ENCODE peak calls at places on chromosomes 5 and 9, in nine cellular contexts. Q is HepG2; X is kidney; N is epithelial cell of esophagus; M is BJ; P is right lobe of liver; Z is kidney epithelial cell; J is CD4-positive, CD25-positive, alpha-beta regulatory T cell; Y is mesenchymal stem cell. R is an unnamed sample.

GRCh38 chr9:73531658-73532057 is 380.0 kb downstream of the ANXA1 start:
- DNase-seq in Q (no peak), X (no peak), N (no peak), M (no peak), P (no peak), Z (no peak), J (no peak), Y (no peak), R (no peak)

GRCh38 chr5:125609011-125609410 is 814.2 kb upstream of the GRAMD2B start:
- DNase-seq in Q (no peak), X (no peak), N (no peak), M (no peak), P (no peak), Z (no peak), J (no peak), Y (no peak), R (no peak)

GRCh38 chr9:136231478-136232297 is 13.9 kb downstream of the QSOX2 start:
- DNase-seq in Q (no peak), X (no peak), N (no peak), M (no peak), P (no peak), Z (no peak), J (peak), Y (no peak), R (no peak)

GRCh38 chr9:129458155-129458661 is 162.7 kb downstream of the C9orf50 start:
- DNase-seq in Q (peak), X (peak), N (no peak), M (no peak), P (peak), Z (no peak), J (no peak), Y (peak), R (no peak)

GRCh38 chr9:132141948-132142594 is 19.8 kb upstream of the NTNG2 start:
- DNase-seq in Q (no peak), X (no peak), N (peak), M (no peak), P (no peak), Z (no peak), J (no peak), Y (peak), R (no peak)

GRCh38 chr5:128413356-128413755 is 124.7 kb downstream of the FBN2 start:
- DNase-seq in Q (no peak), X (no peak), N (no peak), M (no peak), P (no peak), Z (no peak), J (no peak), Y (no peak), R (no peak)

GRCh38 chr5:50672663-50673062 is 6.2 kb downstream of the PARP8 start:
- DNase-seq in Q (no peak), X (no peak), N (no peak), M (no peak), P (no peak), Z (no peak), J (no peak), Y (no peak), R (no peak)

GRCh38 chr9:106859957-106860715 is 2.8 kb upstream of the ZNF462 start:
- DNase-seq in Q (no peak), X (peak), N (peak), M (no peak), P (peak), Z (no peak), J (no peak), Y (peak), R (no peak)

GRCh38 chr5:55509768-55510522 is 24.8 kb downstream of the PLPP1 start:
- DNase-seq in Q (peak), X (no peak), N (peak), M (no peak), P (no peak), Z (no peak), J (no peak), Y (no peak), R (peak)

GRCh38 chr5:19322716-19323485 is 665.1 kb downstream of the CDH18 start:
- DNase-seq in Q (no peak), X (no peak), N (peak), M (no peak), P (no peak), Z (peak), J (no peak), Y (peak), R (peak)

GRCh38 chr9:87464992-87465378 is 32.7 kb upstream of the DAPK1 start:
- DNase-seq in Q (no peak), X (no peak), N (no peak), M (no peak), P (no peak), Z (no peak), J (no peak), Y (no peak), R (no peak)

GRCh38 chr5:89268460-89268859 is 385.5 kb upstream of the MEF2C start:
- DNase-seq in Q (no peak), X (no peak), N (peak), M (no peak), P (no peak), Z (no peak), J (no peak), Y (no peak), R (no peak)

GRCh38 chr9:112142420-112142819 is 32.7 kb downstream of the SUSD1 start:
- DNase-seq in Q (no peak), X (no peak), N (no peak), M (no peak), P (no peak), Z (no peak), J (no peak), Y (no peak), R (no peak)

GRCh38 chr9:110370316-110370715 is 32.7 kb upstream of the TXNDC8 start:
- DNase-seq in Q (no peak), X (no peak), N (peak), M (no peak), P (no peak), Z (no peak), J (no peak), Y (peak), R (peak)

GRCh38 chr9:36559036-36559695 is 13.5 kb upstream of the MELK start:
- DNase-seq in Q (no peak), X (no peak), N (peak), M (no peak), P (no peak), Z (no peak), J (no peak), Y (peak), R (no peak)

GRCh38 chr5:126867237-126867636 is 90.3 kb downstream of the LMNB1 start:
- DNase-seq in Q (no peak), X (no peak), N (no peak), M (no peak), P (no peak), Z (no peak), J (no peak), Y (no peak), R (no peak)

GRCh38 chr5:36575367-36575781 is 31.0 kb upstream of the SLC1A3 start:
- DNase-seq in Q (no peak), X (no peak), N (peak), M (no peak), P (no peak), Z (peak), J (no peak), Y (no peak), R (peak)

GRCh38 chr5:130055572-130055971 is 151.3 kb downstream of the CHSY3 start:
- DNase-seq in Q (no peak), X (no peak), N (no peak), M (no peak), P (no peak), Z (no peak), J (no peak), Y (no peak), R (no peak)

GRCh38 chr5:102152906-102153787 is 142.9 kb downstream of the SLCO4C1 start:
- DNase-seq in Q (peak), X (no peak), N (peak), M (no peak), P (no peak), Z (peak), J (peak), Y (peak), R (no peak)

GRCh38 chr5:91016954-91017690 is 366.0 kb downstream of the ARRDC3 start:
- DNase-seq in Q (no peak), X (no peak), N (peak), M (no peak), P (no peak), Z (no peak), J (no peak), Y (peak), R (peak)

GRCh38 chr5:37774912-37775483 is 64.8 kb downstream of the GDNF start:
- DNase-seq in Q (peak), X (no peak), N (peak), M (no peak), P (no peak), Z (no peak), J (no peak), Y (peak), R (no peak)

GRCh38 chr9:129289883-129290282 is 111.8 kb upstream of the IER5L start:
- DNase-seq in Q (no peak), X (peak), N (no peak), M (no peak), P (peak), Z (no peak), J (no peak), Y (no peak), R (no peak)

GRCh38 chr5:128109766-128110165 is 26.2 kb downstream of the SLC12A2 start:
- DNase-seq in Q (no peak), X (no peak), N (no peak), M (no peak), P (no peak), Z (no peak), J (no peak), Y (no peak), R (no peak)

GRCh38 chr5:163354685-163355084 is 82.7 kb upstream of the CCNG1 start:
- DNase-seq in Q (no peak), X (no peak), N (no peak), M (no peak), P (no peak), Z (no peak), J (no peak), Y (no peak), R (no peak)

GRCh38 chr9:121786998-121787422 is 135.6 kb downstream of the DAB2IP start:
- DNase-seq in Q (no peak), X (no peak), N (no peak), M (no peak), P (no peak), Z (no peak), J (no peak), Y (no peak), R (no peak)

GRCh38 chr5:96344678-96345612 is 88.1 kb downstream of the PCSK1 start:
- DNase-seq in Q (peak), X (no peak), N (peak), M (no peak), P (no peak), Z (peak), J (peak), Y (peak), R (peak)

GRCh38 chr5:170070556-170071412 is 34.9 kb upstream of the FOXI1 start:
- DNase-seq in Q (no peak), X (peak), N (peak), M (no peak), P (peak), Z (no peak), J (no peak), Y (peak), R (peak)

GRCh38 chr5:116495786-116496185 is 78.8 kb downstream of the SEMA6A start:
- DNase-seq in Q (no peak), X (no peak), N (no peak), M (no peak), P (no peak), Z (no peak), J (no peak), Y (no peak), R (no peak)

GRCh38 chr5:1167361-1167727 is 34.1 kb upstream of the SLC6A19 start:
- DNase-seq in Q (no peak), X (no peak), N (no peak), M (no peak), P (no peak), Z (no peak), J (no peak), Y (no peak), R (no peak)

GRCh38 chr5:1169608-1170115 is 31.7 kb upstream of the SLC6A19 start:
- DNase-seq in Q (no peak), X (peak), N (no peak), M (no peak), P (no peak), Z (no peak), J (no peak), Y (no peak), R (no peak)

GRCh38 chr5:1166370-1166769 is 35.0 kb upstream of the SLC6A19 start:
- DNase-seq in Q (no peak), X (no peak), N (no peak), M (no peak), P (no peak), Z (no peak), J (no peak), Y (no peak), R (no peak)

GRCh38 chr5:1168751-1169607 is 32.4 kb upstream of the SLC6A19 start:
- DNase-seq in Q (no peak), X (no peak), N (no peak), M (no peak), P (no peak), Z (no peak), J (no peak), Y (no peak), R (no peak)

DNA sequence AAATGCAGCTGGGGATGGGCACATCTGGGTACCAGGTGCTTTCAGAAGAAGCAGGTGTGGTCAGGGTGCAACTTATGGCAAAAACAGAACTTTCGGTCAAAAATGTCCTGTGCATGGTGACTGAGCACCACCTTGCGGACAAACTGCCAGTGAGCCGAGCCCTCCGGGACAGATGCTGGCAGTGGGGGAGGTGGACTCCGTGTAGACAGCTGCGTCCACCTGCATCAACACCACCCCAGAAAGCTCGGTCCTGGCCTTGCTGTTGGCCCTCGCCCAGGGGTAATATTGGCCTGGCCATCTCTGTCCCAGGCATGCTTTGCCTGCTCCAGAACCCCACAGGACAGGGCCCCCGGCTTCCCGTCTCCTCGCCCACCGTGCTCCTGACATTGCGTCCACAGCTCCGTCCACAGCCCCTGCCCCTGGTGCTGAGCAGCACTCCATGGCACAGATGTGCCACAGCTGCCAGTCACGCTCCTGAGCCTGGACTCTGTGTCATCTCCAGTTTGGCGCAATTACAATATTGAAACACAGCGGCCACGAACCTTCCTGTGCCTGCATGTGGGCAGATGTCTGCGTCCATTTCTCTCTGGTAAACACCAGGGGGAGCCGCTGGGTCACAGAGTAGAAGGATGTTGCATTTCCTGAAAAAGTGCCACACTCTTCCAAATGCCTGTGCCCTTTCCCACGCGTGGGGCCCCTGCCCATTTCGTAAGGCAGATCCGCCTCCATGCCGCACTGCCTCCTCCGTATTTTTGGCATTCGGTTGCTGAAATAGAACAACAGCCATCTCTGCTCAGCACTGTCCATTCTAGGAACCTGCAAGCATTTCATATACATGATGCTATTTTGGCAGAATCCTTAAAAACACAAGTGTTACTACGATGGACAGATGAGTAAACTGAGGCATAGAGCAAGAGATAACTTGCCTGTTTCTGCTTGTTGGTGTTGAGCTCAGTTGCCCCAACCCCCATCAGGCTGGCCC is 33.4 kb upstream of the SLC6A19 start:
- DNase-seq in Q (peak), X (no peak), N (peak), M (peak), P (peak), Z (peak), J (peak), Y (peak), R (peak)
- H3K4me3 ChIP-seq in Q (peak), X (peak), N (no peak), M (no peak), P (no peak), Z (no peak), J (no peak), Y (no peak), R (peak)

GRCh38 chr5:68220914-68221313 is 5.4 kb downstream of the PIK3R1 start:
- DNase-seq in Q (no peak), X (no peak), N (no peak), M (no peak), P (no peak), Z (no peak), J (no peak), Y (no peak), R (no peak)

GRCh38 chr5:68222824-68223354 is 7.3 kb downstream of the PIK3R1 start:
- DNase-seq in Q (no peak), X (no peak), N (no peak), M (no peak), P (no peak), Z (no peak), J (no peak), Y (no peak), R (no peak)

GRCh38 chr5:68221488-68221887 is 5.9 kb downstream of the PIK3R1 start:
- DNase-seq in Q (no peak), X (no peak), N (no peak), M (no peak), P (no peak), Z (no peak), J (no peak), Y (no peak), R (no peak)

GRCh38 chr5:68222310-68222709 is 6.8 kb downstream of the PIK3R1 start:
- DNase-seq in Q (no peak), X (no peak), N (no peak), M (no peak), P (peak), Z (no peak), J (no peak), Y (no peak), R (no peak)

GRCh38 chr5:68220260-68220659 is 4.7 kb downstream of the PIK3R1 start:
- DNase-seq in Q (no peak), X (no peak), N (no peak), M (no peak), P (no peak), Z (no peak), J (no peak), Y (no peak), R (no peak)
- H3K4me3 ChIP-seq in Q (no peak), X (no peak), N (no peak), M (no peak), P (no peak), Z (no peak), J (no peak), Y (no peak), R (no peak)

GRCh38 chr5:72954389-72954788 is 1.5 kb upstream of the FCHO2 start:
- DNase-seq in Q (no peak), X (no peak), N (no peak), M (no peak), P (no peak), Z (no peak), J (no peak), Y (no peak), R (no peak)
- H3K4me3 ChIP-seq in Q (no peak), X (peak), N (no peak), M (no peak), P (no peak), Z (no peak), J (no peak), Y (no peak), R (no peak)

GRCh38 chr5:119274767-119275130 is 81.1 kb upstream of the TNFAIP8 start:
- DNase-seq in Q (no peak), X (no peak), N (peak), M (peak), P (no peak), Z (peak), J (no peak), Y (peak), R (peak)
- H3K4me3 ChIP-seq in Q (no peak), X (no peak), N (no peak), M (no peak), P (no peak), Z (no peak), J (peak), Y (no peak), R (no peak)

GRCh38 chr5:1517838-1518237 is 5.9 kb downstream of the LPCAT1 start:
- DNase-seq in Q (no peak), X (peak), N (no peak), M (no peak), P (peak), Z (no peak), J (no peak), Y (no peak), R (no peak)
- H3K4me3 ChIP-seq in Q (no peak), X (no peak), N (no peak), M (no peak), P (no peak), Z (no peak), J (no peak), Y (no peak), R (no peak)

GRCh38 chr9:86351897-86352296 is 2.3 kb downstream of the TUT7 start:
- DNase-seq in Q (no peak), X (no peak), N (no peak), M (no peak), P (no peak), Z (no peak), J (no peak), Y (no peak), R (no peak)

GRCh38 chr9:86353591-86354047 is 591 bp downstream of the TUT7 start:
- DNase-seq in Q (peak), X (no peak), N (peak), M (no peak), P (no peak), Z (no peak), J (peak), Y (no peak), R (no peak)

GRCh38 chr9:86352440-86353106 is 1.6 kb downstream of the TUT7 start:
- DNase-seq in Q (no peak), X (no peak), N (peak), M (no peak), P (no peak), Z (no peak), J (peak), Y (peak), R (no peak)

GRCh38 chr9:86349271-86349670 is 4.9 kb downstream of the TUT7 start:
- DNase-seq in Q (no peak), X (no peak), N (no peak), M (no peak), P (no peak), Z (no peak), J (no peak), Y (peak), R (no peak)

GRCh38 chr9:86350006-86350755 is 4.0 kb downstream of the TUT7 start:
- DNase-seq in Q (no peak), X (no peak), N (no peak), M (no peak), P (no peak), Z (no peak), J (no peak), Y (no peak), R (no peak)
- H3K4me3 ChIP-seq in Q (no peak), X (no peak), N (peak), M (no peak), P (peak), Z (no peak), J (peak), Y (no peak), R (no peak)

GRCh38 chr5:21613971-21614488 is 1239.1 kb downstream of the CDH12 start:
- DNase-seq in Q (no peak), X (no peak), N (no peak), M (no peak), P (no peak), Z (no peak), J (no peak), Y (no peak), R (no peak)

DNA sequence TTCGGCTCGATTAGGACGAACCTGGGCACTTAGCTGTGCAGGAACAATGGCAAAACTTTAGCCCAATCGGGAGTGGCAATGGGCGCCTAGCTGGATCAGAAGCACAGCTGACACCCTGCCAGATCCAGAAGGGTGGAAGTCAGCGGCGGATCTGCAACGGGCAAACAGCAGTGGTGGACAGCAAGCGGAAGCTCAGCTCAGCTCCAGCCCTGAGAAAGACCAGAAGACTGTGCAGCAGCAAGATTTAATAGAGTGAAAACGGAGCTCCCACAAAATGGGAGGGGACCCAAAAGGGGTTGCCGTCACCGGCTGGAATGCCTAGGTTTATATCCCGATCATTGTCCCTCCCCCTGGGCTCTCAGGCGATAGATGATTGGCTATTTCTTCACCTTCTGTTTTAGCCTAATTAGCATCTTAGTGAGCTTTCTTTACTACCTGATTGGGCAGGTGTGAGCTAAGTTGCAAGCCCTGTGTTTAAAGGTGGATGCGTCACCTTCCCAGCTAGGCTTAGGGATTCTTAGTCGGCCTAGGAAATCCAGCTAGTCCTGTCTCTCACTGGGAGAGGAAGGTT is 1237.9 kb downstream of the CDH12 start:
- DNase-seq in Q (no peak), X (peak), N (no peak), M (no peak), P (no peak), Z (no peak), J (no peak), Y (no peak), R (no peak)
- H3K4me3 ChIP-seq in Q (no peak), X (no peak), N (no peak), M (no peak), P (no peak), Z (no peak), J (no peak), Y (no peak), R (no peak)

R was measured in skeletal muscle cell.